ENCODE peak calls at places on chromosomes 5 and 9, in four cellular contexts. K is PC-9; Z is endodermal cell; L is CD4-positive, alpha-beta T cell. E is an unnamed sample. For H3K9me3, the result is how much of the 10 kb centered on the place peaks cover.

GRCh38 chr9:34163439-34163838 is 15.4 kb upstream of the UBAP1 start:
- DNase-seq in K (peak), Z (no peak), L (no peak), E (no peak)

GRCh38 chr5:172380261-172380991 is 73.9 kb downstream of the SH3PXD2B start:
- DNase-seq in K (no peak), Z (no peak), L (no peak), E (no peak)

GRCh38 chr9:18493361-18494015 is 19.5 kb downstream of the ADAMTSL1 start:
- DNase-seq in K (no peak), Z (no peak), L (no peak), E (no peak)

GRCh38 chr5:116574682-116575634 is at the start of gene SEMA6A:
- DNase-seq in K (no peak), Z (peak), L (no peak), E (peak)

GRCh38 chr5:142397178-142397577 is 72.4 kb upstream of the SPRY4 start:
- DNase-seq in K (peak), Z (no peak), L (no peak), E (no peak)

GRCh38 chr9:117672397-117672796 is 31.8 kb upstream of the TLR4 start:
- DNase-seq in K (peak), Z (no peak), L (no peak), E (no peak)

GRCh38 chr5:135344351-135344750 is 54.7 kb downstream of the MACROH2A1 start:
- DNase-seq in K (no peak), Z (no peak), L (no peak), E (no peak)

GRCh38 chr5:179699640-179700298 is 1.0 kb downstream of the CANX start:
- DNase-seq in K (no peak), Z (no peak), L (no peak), E (no peak)

GRCh38 chr9:108519417-108519816 is 336.4 kb downstream of the ACTL7B start:
- DNase-seq in K (no peak), Z (no peak), L (no peak), E (no peak)

GRCh38 chr9:36327903-36328302 is 69.7 kb upstream of the GNE start:
- DNase-seq in K (peak), Z (no peak), L (no peak), E (no peak)

GRCh38 chr5:142420521-142420920 is 95.7 kb upstream of the SPRY4 start:
- DNase-seq in K (no peak), Z (no peak), L (no peak), E (no peak)

GRCh38 chr5:39158127-39158593 is 61.2 kb downstream of the FYB1 start:
- DNase-seq in K (no peak), Z (no peak), L (no peak), E (no peak)

GRCh38 chr9:132075853-132076252 is 3.8 kb downstream of the MED27 start:
- DNase-seq in K (no peak), Z (no peak), L (no peak), E (no peak)

GRCh38 chr5:54673523-54674225 is 156.1 kb downstream of the SNX18 start:
- DNase-seq in K (no peak), Z (no peak), L (peak), E (peak)

GRCh38 chr5:178361657-178362445 is 129.2 kb upstream of the PHYKPL start:
- DNase-seq in K (no peak), Z (no peak), L (no peak), E (no peak)

GRCh38 chr9:113328045-113328782 is 11.9 kb downstream of the WDR31 start:
- DNase-seq in K (no peak), Z (no peak), L (no peak), E (no peak)

GRCh38 chr9:27861887-27862286 is 288.6 kb upstream of the C9orf72 start:
- DNase-seq in K (no peak), Z (no peak), L (no peak), E (no peak)

GRCh38 chr9:111429175-111429574 is 55.0 kb downstream of the ECPAS start:
- DNase-seq in K (no peak), Z (no peak), L (no peak), E (no peak)

GRCh38 chr5:173324115-173325001 is 3.9 kb downstream of the STC2 start:
- DNase-seq in K (no peak), Z (peak), L (no peak), E (no peak)

GRCh38 chr5:168273056-168273980 is 18.1 kb upstream of the WWC1 start:
- DNase-seq in K (no peak), Z (no peak), L (no peak), E (no peak)

GRCh38 chr5:75018805-75019587 is 33.4 kb downstream of the GCNT4 start:
- DNase-seq in K (no peak), Z (no peak), L (no peak), E (no peak)

GRCh38 chr5:16808936-16809815 is 126.9 kb downstream of the MYO10 start:
- DNase-seq in K (no peak), Z (no peak), L (no peak), E (no peak)

GRCh38 chr9:5897851-5898250 is 7.2 kb downstream of the MLANA start:
- DNase-seq in K (no peak), Z (no peak), L (no peak), E (no peak)

GRCh38 chr9:81108391-81108790 is 581.0 kb downstream of the TLE1 start:
- DNase-seq in K (peak), Z (no peak), L (no peak), E (no peak)

GRCh38 chr9:18849910-18850677 is 182.9 kb downstream of the SAXO1 start:
- DNase-seq in K (no peak), Z (no peak), L (no peak), E (no peak)

GRCh38 chr9:34651876-34652602 is at the start of gene IL11RA:
- DNase-seq in K (peak), Z (peak), L (no peak), E (peak)

GRCh38 chr9:124562328-124562727 is 55.1 kb upstream of the NR5A1 start:
- DNase-seq in K (no peak), Z (no peak), L (no peak), E (no peak)

GRCh38 chr9:110142253-110142652 is 65.7 kb downstream of the C9orf152 start:
- DNase-seq in K (peak), Z (no peak), L (no peak), E (no peak)

GRCh38 chr9:86645303-86645702 is 291.1 kb upstream of the TUT7 start:
- DNase-seq in K (no peak), Z (no peak), L (no peak), E (no peak)

GRCh38 chr5:157464518-157465171 is 4.6 kb downstream of the NIPAL4 start:
- DNase-seq in K (peak), Z (peak), L (no peak), E (no peak)

GRCh38 chr9:134329886-134330285 is 3.6 kb downstream of the RXRA start:
- DNase-seq in K (no peak), Z (no peak), L (no peak), E (no peak)

GRCh38 chr9:3949744-3950143 is 350.1 kb downstream of the GLIS3 start:
- DNase-seq in K (no peak), Z (no peak), L (no peak), E (no peak)

DNA sequence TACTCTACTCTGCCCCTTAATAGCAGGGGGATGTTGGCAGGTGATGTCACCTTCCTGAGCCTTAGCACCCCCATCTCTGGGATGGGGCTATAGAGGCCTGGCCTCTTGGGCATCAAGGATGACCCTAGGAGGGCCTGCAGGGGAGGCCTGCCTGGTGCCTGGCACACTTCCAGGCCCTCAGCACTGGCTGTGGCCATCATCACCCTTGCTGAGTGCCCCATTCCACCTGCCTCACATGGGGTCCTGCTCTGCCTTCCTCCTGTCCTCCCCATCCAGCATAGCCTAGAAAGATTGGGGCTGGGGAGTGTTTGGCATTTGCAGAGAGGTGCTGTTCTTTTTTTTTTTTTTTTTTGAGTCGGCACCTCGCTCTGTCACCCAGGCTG is 17.7 kb upstream of the PHYHD1 start:
- DNase-seq in K (no peak), Z (no peak), L (no peak), E (no peak)
- TF ChIP-seq CTCF in K (no peak), Z (no peak), L (no peak), E (no peak)

DNA sequence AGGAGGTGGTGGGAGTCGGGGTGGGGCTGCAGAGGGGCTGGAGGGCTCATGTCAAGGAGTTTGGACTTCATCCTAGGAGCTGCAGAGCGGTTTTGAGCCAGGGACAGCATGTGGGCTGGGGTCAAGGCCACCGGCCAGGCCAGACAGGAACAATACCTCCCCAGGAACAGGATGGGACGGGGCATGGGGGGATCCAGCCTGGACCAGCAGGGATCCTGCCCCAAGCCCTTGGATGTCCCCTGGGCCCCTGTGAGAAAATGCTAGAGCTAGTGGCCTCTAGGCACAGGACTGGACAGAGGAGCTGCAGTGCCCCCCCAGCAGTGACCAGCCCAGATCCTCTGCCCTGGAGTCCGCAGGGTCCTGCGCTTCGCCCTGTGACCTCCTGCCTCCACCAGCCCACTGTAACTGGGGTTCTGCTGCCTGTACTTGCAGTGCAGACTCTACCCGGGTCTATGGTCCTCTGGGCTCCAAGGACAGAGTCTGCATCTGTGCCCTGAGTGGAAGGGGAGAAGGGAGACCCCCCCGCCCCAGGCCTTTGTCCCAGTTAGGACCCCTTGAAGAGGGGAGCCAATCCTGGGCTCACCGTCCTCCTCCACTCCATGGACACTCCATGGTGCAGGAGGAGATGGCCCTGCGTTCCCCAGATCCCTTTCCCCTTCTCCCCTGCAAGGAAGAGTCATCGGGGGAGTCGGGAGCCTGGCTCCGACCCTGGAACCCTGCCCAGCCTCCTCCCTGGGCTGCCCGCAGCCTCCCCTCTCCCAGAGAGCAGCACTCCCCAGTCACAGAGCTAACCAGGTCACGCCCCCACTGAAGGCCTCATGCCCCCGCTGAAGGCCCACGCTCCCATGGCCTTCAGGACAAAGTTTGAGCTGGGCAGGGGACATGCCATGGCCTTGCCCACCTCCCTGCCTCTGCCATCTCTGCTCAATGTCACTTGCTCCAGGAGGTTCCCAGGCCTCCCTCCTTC is 3.0 kb upstream of the MXD3 start:
- DNase-seq in K (no peak), Z (no peak), L (no peak), E (no peak)
- H3K9me3 ChIP-seq in K (under half), Z (under half), L (under half), E (under half)

GRCh38 chr9:99193466-99193821 is 28.3 kb downstream of the ALG2 start:
- DNase-seq in K (no peak), Z (no peak), L (no peak), E (no peak)
- TF ChIP-seq CTCF in K (no peak), Z (no peak), L (no peak), E (no peak)

DNA sequence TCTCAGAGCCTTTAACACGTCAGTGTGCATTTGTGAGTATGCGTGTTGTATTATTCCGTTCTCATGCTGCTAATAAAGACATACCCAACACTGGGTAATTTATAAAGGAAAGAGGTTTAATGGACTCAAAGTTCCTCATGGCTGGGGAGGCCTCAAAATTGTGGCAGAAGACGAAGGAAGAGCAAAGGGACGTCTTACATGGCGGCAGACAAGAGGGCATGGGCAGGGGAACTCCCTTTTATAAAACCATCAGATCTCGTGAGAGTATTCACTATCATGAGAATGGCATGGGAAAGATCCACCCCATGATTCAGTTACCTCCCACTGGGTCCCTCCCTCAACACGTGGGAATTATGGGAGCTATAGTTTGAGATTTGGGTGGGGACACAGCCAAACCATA is 285.0 kb downstream of the PBX3 start:
- DNase-seq in K (no peak), Z (no peak), L (no peak), E (no peak)
- H3K9me3 ChIP-seq in K (under half), Z (under half), L (under half), E (under half)

GRCh38 chr9:93244101-93244500 is 60.2 kb downstream of the WNK2 start:
- DNase-seq in K (peak), Z (no peak), L (no peak), E (no peak)

GRCh38 chr9:93244510-93245436 is 60.8 kb downstream of the WNK2 start:
- DNase-seq in K (peak), Z (no peak), L (no peak), E (no peak)

GRCh38 chr9:93246526-93246925 is 62.6 kb downstream of the WNK2 start:
- DNase-seq in K (peak), Z (no peak), L (no peak), E (no peak)

GRCh38 chr9:93246111-93246510 is 62.2 kb downstream of the WNK2 start:
- DNase-seq in K (no peak), Z (no peak), L (no peak), E (no peak)

DNA sequence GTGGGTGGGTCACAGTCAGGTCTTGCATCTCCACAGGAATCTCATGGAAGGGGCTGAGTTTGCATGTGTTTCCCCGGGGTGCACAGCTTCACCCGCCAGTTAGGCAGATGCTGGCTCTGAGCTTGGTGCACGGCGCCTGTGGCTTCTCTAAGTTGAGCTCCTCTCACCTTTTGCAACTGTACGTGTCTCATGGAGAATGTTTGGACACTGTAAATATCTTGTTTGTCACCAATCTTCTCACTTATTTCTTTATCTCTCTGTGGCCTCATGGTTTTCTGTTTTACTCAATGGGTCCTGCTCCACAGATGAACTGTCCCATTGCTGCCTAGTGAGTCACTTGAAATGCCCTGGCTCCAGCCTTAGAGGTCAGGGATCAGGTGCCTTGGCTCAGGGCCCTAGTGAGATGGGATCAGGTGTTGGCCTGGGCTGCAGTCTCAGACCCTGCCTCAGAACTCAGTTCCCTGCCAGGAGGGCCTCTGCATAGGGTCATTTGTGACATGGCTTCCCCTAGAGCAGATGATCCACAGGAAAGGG is 61.6 kb downstream of the WNK2 start:
- DNase-seq in K (peak), Z (no peak), L (no peak), E (no peak)
- TF ChIP-seq CTCF in K (no peak), Z (no peak), L (no peak), E (no peak)

DNA sequence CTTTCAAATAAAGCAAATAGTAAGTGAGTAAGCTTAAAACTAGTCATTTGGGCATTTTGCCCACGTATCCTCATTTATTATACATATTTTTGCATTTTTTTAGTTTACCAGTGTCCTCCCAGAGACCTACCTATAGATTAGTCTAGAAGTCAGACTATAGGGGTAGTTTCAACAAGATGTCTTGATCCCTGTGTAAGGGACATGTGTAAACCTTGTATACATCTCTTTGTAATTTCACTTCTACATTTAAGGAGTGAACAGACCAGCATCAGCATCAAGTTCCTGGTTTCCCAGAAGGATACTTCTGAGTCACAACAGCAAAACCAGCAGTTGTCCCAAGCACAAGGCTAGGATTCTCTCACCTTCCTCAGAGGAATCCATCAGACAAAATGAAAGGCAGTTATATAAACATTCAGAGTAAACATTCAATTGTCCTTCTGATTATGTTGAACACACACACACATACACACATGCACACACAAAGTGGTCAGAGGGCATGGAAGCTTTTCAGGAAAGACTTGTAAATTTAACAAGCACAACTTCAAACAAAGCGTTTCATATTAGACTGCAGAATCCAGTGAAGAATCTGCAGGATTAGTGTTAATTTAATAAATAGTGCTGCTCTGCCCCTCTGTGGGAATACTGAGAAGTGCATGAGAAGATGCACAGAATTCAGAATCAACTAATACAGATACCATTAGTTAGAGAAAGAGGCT is 55.4 kb downstream of the HINT1 start:
- DNase-seq in K (no peak), Z (peak), L (no peak), E (no peak)
- H3K9me3 ChIP-seq in K (under half), Z (under half), L (under half), E (under half)

DNA sequence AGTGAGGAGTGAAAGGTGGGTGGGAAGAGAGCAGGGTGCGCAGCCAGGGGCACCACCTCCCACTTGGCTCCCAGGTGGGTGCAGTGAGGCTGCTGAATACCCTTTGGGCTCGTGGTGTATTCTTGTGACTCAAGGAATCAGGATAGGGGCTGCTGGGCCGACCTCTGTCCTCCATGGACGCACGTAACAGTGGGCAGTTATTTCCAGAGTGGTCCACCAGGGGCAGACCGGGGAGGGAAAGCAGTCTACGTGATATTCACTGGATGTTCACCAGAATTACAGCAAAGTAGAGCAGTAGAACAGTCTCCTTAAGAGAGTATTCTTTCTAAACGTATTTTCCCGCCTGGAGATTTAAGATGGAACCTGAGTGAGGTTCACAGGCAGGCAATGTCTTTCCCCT is 88.5 kb downstream of the SYK start:
- DNase-seq in K (no peak), Z (peak), L (no peak), E (no peak)
- TF ChIP-seq CTCF in K (no peak), Z (peak), L (no peak), E (no peak)

GRCh38 chr5:1245901-1246576 is 20.9 kb downstream of the SLC6A18 start:
- DNase-seq in K (no peak), Z (no peak), L (no peak), E (no peak)
- H3K9me3 ChIP-seq in K (under half), Z (under half), L (under half), E (under half)

GRCh38 chr9:21491742-21492141 is 9.6 kb upstream of the IFNE start:
- DNase-seq in K (no peak), Z (no peak), L (no peak), E (no peak)
- TF ChIP-seq CTCF in K (no peak), Z (no peak), L (no peak), E (no peak)

GRCh38 chr9:14747116-14747515 is 24.6 kb upstream of the CER1 start:
- DNase-seq in K (no peak), Z (no peak), L (no peak), E (no peak)

GRCh38 chr9:14749738-14750137 is 27.2 kb upstream of the CER1 start:
- DNase-seq in K (no peak), Z (no peak), L (no peak), E (no peak)

GRCh38 chr9:14744768-14745167 is 22.2 kb upstream of the CER1 start:
- DNase-seq in K (no peak), Z (no peak), L (no peak), E (no peak)

GRCh38 chr9:14748373-14748772 is 25.8 kb upstream of the CER1 start:
- DNase-seq in K (no peak), Z (no peak), L (no peak), E (no peak)

GRCh38 chr9:14746655-14747054 is 24.1 kb upstream of the CER1 start:
- DNase-seq in K (no peak), Z (no peak), L (no peak), E (no peak)
- H3K9me3 ChIP-seq in K (under half), Z (under half), L (under half), E (under half)